ENCODE peak calls at places on chromosome 1, in seven cellular contexts. X is IMR-90, M is K562, B is body of pancreas, A is transverse colon, D is lower leg skin, L is Peyer's patch. F is an unnamed sample.

GRCh38 chr1:56477164-56478111 is 101.9 kb downstream of the PLPP3 start:
- DNase-seq in M (no peak), B (peak), A (peak), X (peak), D (peak), L (peak), F (peak)

GRCh38 chr1:51897699-51898031 is 19.1 kb upstream of the NRDC start:
- DNase-seq in X (peak), B (no peak), D (no peak), M (no peak), L (no peak), A (no peak), F (no peak)

GRCh38 chr1:228405200-228405978 is 1.2 kb downstream of the TRIM11 start:
- DNase-seq in D (peak), A (no peak), M (no peak), L (no peak), X (peak), B (no peak), F (no peak)

GRCh38 chr1:201740609-201741231 is 88.2 kb upstream of the IPO9 start:
- DNase-seq in X (no peak), D (no peak), B (no peak), L (peak), M (no peak), A (no peak), F (no peak)

GRCh38 chr1:184482113-184482512 is 95.3 kb downstream of the C1orf21 start:
- DNase-seq in B (no peak), L (peak), A (peak), M (no peak), X (peak), D (peak), F (peak)

GRCh38 chr1:205774277-205775014 is 836 bp downstream of the RAB29 start:
- DNase-seq in M (peak), L (peak), B (no peak), X (no peak), D (no peak), A (peak), F (no peak)

GRCh38 chr1:165853528-165854075 is 26.2 kb downstream of the UCK2 start:
- DNase-seq in M (no peak), L (no peak), X (peak), B (no peak), A (no peak), D (no peak), F (no peak)

GRCh38 chr1:205925730-205926129 is 17.5 kb downstream of the SLC26A9 start:
- DNase-seq in A (no peak), X (peak), M (no peak), B (no peak), D (peak), L (no peak), F (no peak)

GRCh38 chr1:92924501-92924900 is 36.8 kb downstream of the DIPK1A start:
- DNase-seq in L (no peak), X (no peak), D (no peak), A (no peak), B (no peak), M (peak), F (no peak)

GRCh38 chr1:94928293-94928939 is 1.5 kb upstream of the CNN3 start:
- DNase-seq in L (no peak), A (no peak), X (no peak), B (no peak), D (no peak), M (no peak), F (no peak)

GRCh38 chr1:233361876-233362275 is 34.4 kb downstream of the MAP3K21 start:
- DNase-seq in D (no peak), X (peak), A (no peak), B (no peak), L (no peak), M (no peak), F (no peak)

GRCh38 chr1:242764161-242764560 is 239.7 kb upstream of the PLD5 start:
- DNase-seq in B (no peak), M (no peak), X (no peak), L (no peak), A (no peak), D (no peak), F (no peak)

GRCh38 chr1:24795236-24795635 is 50.0 kb downstream of the CLIC4 start:
- DNase-seq in M (no peak), X (peak), A (no peak), D (no peak), L (no peak), B (no peak), F (no peak)

GRCh38 chr1:26858891-26859630 is 3.9 kb upstream of the SFN start:
- DNase-seq in L (no peak), D (no peak), B (no peak), X (no peak), A (no peak), M (no peak), F (no peak)

GRCh38 chr1:151060241-151061011 is at the start of gene MLLT11:
- DNase-seq in D (no peak), L (peak), A (peak), X (peak), M (peak), B (no peak), F (peak)

GRCh38 chr1:239538244-239538988 is 152.0 kb downstream of the CHRM3 start:
- DNase-seq in L (no peak), A (no peak), M (no peak), X (no peak), D (no peak), B (no peak), F (no peak)

GRCh38 chr1:10790155-10790707 is 6.2 kb downstream of the CASZ1 start:
- DNase-seq in B (no peak), M (no peak), L (no peak), D (no peak), A (no peak), X (no peak), F (no peak)

GRCh38 chr1:45857101-45857700 is 53.8 kb downstream of the MAST2 start:
- DNase-seq in B (no peak), L (no peak), D (no peak), A (no peak), X (no peak), M (no peak), F (no peak)

GRCh38 chr1:66168919-66169725 is 364.8 kb upstream of the SGIP1 start:
- DNase-seq in X (peak), L (no peak), M (no peak), D (no peak), A (no peak), B (no peak), F (no peak)

GRCh38 chr1:163119707-163120106 is 50.5 kb downstream of the RGS4 start:
- DNase-seq in M (no peak), L (no peak), A (no peak), B (no peak), X (no peak), D (no peak), F (no peak)
- H3K4me3 ChIP-seq in M (no peak), L (no peak), A (no peak), B (no peak), X (no peak), D (no peak), F (no peak)

GRCh38 chr1:231395051-231395995 is 26.8 kb downstream of the EGLN1 start:
- DNase-seq in X (peak), D (no peak), M (no peak), L (no peak), B (no peak), A (no peak), F (no peak)
- TF ChIP-seq POLR2A in X (peak), D (no peak), M (no peak), L (no peak), B (peak), A (no peak), F (no peak)

DNA sequence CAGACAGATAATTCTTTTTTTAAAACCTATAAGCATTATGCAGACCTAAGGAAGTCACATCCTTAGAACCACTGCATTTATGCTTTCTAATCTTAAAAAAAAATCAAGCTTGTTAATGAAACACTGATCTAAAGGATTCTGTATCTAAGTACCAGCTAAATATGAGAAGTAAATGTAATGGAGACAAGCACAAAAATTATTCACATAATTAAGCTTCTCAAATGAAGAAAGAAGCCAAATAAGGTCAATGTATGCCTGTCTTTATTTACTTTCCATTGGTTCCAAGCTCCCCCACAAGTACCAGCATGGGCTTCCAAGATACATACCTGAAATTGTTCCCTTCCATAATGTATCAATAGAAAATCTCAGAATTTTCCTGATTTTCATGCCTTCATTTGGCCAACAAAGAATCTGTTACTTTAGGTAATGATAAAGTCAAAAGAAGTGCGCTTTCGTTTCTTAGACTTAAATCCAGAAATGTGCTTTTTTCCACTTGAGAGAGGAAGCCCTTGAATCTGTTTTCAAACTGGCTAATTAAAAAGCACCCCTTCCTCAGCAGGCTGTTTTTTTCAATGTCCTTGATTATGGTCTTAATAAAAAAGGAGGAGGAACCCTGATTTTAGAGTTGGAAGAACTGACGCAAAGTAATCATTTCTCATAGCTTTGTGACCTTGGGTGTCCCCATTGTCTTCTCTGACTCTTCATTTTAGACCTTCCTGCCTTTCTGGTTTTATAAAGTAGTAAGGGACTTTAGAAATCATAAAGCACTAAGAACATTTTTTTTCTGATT is 3.8 kb downstream of the RGS2 start:
- DNase-seq in D (no peak), X (peak), M (no peak), L (no peak), A (no peak), B (no peak), F (no peak)
- H3K4me3 ChIP-seq in D (no peak), X (no peak), M (no peak), L (no peak), A (peak), B (no peak), F (no peak)

GRCh38 chr1:78003070-78003751 is 1.5 kb upstream of the DNAJB4 start:
- DNase-seq in M (peak), A (no peak), X (no peak), B (no peak), D (no peak), L (no peak), F (no peak)

GRCh38 chr1:78005755-78006154 is 1.0 kb downstream of the DNAJB4 start:
- DNase-seq in D (no peak), M (peak), B (peak), A (peak), L (no peak), X (peak), F (no peak)

GRCh38 chr1:78004719-78005346 is at the start of gene DNAJB4:
- DNase-seq in D (no peak), B (peak), X (peak), L (peak), M (peak), A (peak), F (peak)

GRCh38 chr1:78005347-78005722 is 596 bp downstream of the DNAJB4 start:
- DNase-seq in B (no peak), M (peak), D (no peak), X (no peak), L (no peak), A (no peak), F (no peak)

DNA sequence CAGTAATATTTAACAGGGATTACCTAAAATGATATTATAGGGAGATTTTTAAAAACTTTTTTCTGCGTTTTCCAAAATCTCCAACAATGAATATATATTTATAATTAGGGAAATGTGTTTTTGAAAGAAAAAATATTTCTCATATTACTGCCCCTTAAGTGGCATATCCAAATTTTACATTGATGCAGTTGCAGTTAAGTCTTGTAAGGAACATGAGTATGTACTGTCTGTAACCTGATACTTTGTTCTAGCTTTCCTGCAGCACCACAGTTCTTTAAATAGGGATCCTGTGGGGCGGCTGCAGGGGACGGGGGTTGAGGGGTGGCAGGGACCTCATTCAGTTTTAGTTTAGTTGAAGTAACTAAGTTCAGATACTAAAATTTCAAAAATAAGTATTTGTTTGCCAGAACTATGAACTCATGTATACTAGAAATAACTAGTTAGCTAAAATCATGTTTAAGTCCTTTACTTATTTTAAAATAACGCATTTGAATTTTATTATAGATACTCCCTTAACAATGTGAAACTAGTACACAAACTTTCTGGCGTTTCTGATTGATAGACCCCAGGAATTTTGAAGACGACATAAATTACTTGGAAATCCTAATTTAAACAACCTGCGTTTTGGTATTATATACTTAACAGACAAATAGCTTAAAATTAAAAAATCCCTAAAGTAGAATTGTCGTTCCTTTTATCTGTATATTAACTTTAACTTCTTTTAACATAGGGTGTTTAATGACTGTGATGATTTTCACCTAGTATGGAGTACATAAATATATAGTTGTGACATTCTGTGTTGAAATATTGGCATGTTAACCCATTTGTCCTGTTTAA is 639 bp upstream of the DNAJB4 start:
- DNase-seq in L (peak), A (peak), B (peak), D (no peak), M (peak), X (peak), F (peak)
- TF ChIP-seq POLR2A in L (no peak), A (no peak), B (no peak), D (no peak), M (peak), X (peak), F (no peak)

DNA sequence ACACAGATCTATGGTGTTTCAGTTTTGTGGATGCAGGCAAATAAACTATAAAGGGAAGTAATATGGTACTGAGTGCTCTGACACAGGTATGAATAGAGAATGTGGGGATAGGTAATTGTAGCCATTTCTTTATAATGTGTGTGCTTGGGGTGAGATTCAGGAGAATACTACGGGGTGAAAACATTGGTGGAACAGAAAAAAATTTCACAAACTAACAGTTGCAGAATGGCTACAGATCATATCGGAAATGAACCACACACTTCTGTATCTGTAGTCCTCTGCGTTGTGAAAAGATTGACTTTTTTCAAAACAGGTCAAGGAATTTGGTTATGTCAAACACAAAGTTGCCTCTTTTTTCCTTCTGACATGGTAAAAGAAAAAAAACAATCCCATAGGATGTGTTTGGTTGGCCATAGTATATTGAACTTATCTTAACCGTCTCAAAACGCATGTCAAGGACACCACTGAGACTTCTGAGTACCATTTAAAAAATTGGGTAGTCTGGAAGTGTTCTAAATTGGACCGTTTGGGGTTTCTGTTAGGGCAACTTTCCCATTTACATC is 1.1 kb upstream of the CDC73 start:
- DNase-seq in B (no peak), M (peak), D (no peak), L (no peak), X (no peak), A (no peak), F (no peak)
- H3K4me3 ChIP-seq in B (no peak), M (peak), D (no peak), L (no peak), X (peak), A (peak), F (peak)

GRCh38 chr1:111755321-111756123 is at the start of gene DDX20:
- DNase-seq in D (peak), L (peak), B (peak), A (peak), X (peak), M (peak), F (peak)
- TF ChIP-seq POLR2A in D (no peak), L (peak), B (peak), A (peak), X (peak), M (peak), F (no peak)

GRCh38 chr1:54548389-54549044 is 489 bp downstream of the ACOT11 start:
- DNase-seq in B (no peak), X (no peak), D (peak), A (no peak), M (no peak), L (peak), F (peak)
- H3K4me3 ChIP-seq in B (no peak), X (no peak), D (no peak), A (peak), M (no peak), L (no peak), F (peak)

GRCh38 chr1:109619405-109619654 is at the start of gene GNAT2:
- DNase-seq in M (no peak), A (no peak), X (no peak), D (no peak), L (no peak), B (no peak), F (no peak)

GRCh38 chr1:109620890-109621289 is 1.3 kb downstream of the AMPD2 start:
- DNase-seq in D (peak), L (peak), B (peak), A (peak), M (peak), X (peak), F (peak)

GRCh38 chr1:109619655-109620395 is at the start of gene AMPD2:
- DNase-seq in X (peak), A (peak), B (peak), D (peak), M (peak), L (peak), F (peak)

GRCh38 chr1:109621402-109622101 is 1.9 kb downstream of the AMPD2 start:
- DNase-seq in X (no peak), B (no peak), M (no peak), L (no peak), D (peak), A (no peak), F (no peak)

DNA sequence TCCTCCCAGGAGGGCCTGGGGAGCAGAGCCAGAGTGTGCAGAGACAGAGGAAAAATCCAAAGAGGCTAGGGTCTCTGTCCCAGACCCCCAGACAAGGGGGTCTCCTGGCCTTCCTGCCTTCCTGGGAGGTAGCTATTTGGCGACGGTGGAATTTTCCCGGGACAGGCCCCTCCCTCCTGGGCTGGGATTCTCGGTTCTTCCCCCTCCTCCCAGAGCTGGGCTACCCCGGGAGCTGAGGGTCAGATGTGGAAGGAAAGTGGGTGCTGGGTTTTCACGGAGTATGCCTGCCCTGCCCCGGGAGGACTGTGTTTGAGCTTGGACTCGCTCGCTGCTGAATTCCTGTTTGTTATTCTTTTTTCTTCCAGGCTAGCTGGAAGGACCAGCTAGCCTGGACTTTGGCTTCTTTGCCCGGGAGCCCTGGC is 770 bp downstream of the AMPD2 start:
- DNase-seq in L (no peak), A (peak), M (no peak), D (peak), X (peak), B (no peak), F (no peak)
- TF ChIP-seq POLR2A in L (no peak), A (no peak), M (no peak), D (no peak), X (peak), B (peak), F (no peak)